ENCODE peak calls at places on chromosomes 5 and 9, in eight cellular contexts. N is prostate gland, Z is transverse colon, Q is HepG2, Y is HCT116, R is sigmoid colon, K is breast epithelium, W is GM12891. D is an unnamed sample.

GRCh38 chr9:87007711-87008360 is 60.5 kb upstream of the GAS1 start:
- DNase-seq in N (no peak), Z (no peak), Q (no peak), Y (no peak), R (no peak), K (no peak), W (no peak), D (no peak)

GRCh38 chr9:121299467-121300282 is 31.7 kb downstream of the GSN start:
- DNase-seq in N (no peak), Z (peak), Q (no peak), Y (no peak), R (peak), K (peak), W (peak), D (peak)

GRCh38 chr5:91079037-91079436 is 304.1 kb downstream of the ARRDC3 start:
- DNase-seq in N (peak), Z (no peak), Q (no peak), Y (no peak), R (no peak), K (no peak), W (no peak), D (no peak)

GRCh38 chr9:76374702-76375543 is 19.3 kb downstream of the RFK start:
- DNase-seq in N (no peak), Z (peak), Q (peak), Y (no peak), R (peak), K (no peak), W (no peak), D (no peak)

GRCh38 chr5:69414885-69415583 is at the start of gene MARVELD2:
- DNase-seq in N (peak), Z (peak), Q (peak), Y (peak), R (no peak), K (peak), W (peak), D (peak)

GRCh38 chr9:109913461-109913810 is 133.4 kb downstream of the PALM2AKAP2 start:
- DNase-seq in N (no peak), Z (no peak), Q (no peak), Y (no peak), R (no peak), K (no peak), W (no peak), D (no peak)

GRCh38 chr5:139862313-139862712 is 66.7 kb downstream of the PSD2 start:
- DNase-seq in N (no peak), Z (no peak), Q (no peak), Y (no peak), R (no peak), K (no peak), W (no peak), D (no peak)

GRCh38 chr5:39517800-39518199 is 93.0 kb upstream of the DAB2 start:
- DNase-seq in N (no peak), Z (no peak), Q (no peak), Y (no peak), R (no peak), K (no peak), W (no peak), D (no peak)

GRCh38 chr5:88829053-88829452 is 53.9 kb downstream of the MEF2C start:
- DNase-seq in N (no peak), Z (no peak), Q (no peak), Y (no peak), R (no peak), K (no peak), W (no peak), D (no peak)

GRCh38 chr5:100777680-100778281 is 125.3 kb downstream of the ST8SIA4 start:
- DNase-seq in N (no peak), Z (peak), Q (no peak), Y (peak), R (no peak), K (no peak), W (no peak), D (no peak)

GRCh38 chr5:14143843-14144585 is 872 bp downstream of the TRIO start:
- DNase-seq in N (no peak), Z (peak), Q (no peak), Y (no peak), R (peak), K (no peak), W (peak), D (peak)

GRCh38 chr9:134174526-134175290 is 10.3 kb upstream of the RNU6ATAC start:
- DNase-seq in N (no peak), Z (no peak), Q (no peak), Y (no peak), R (no peak), K (no peak), W (no peak), D (no peak)

GRCh38 chr5:121299153-121299552 is 552.5 kb upstream of the FTMT start:
- DNase-seq in N (no peak), Z (no peak), Q (no peak), Y (no peak), R (no peak), K (no peak), W (no peak), D (no peak)
- TF ChIP-seq POLR2AphosphoS5 in N (no peak), Z (no peak), Q (no peak), Y (no peak), R (no peak), K (no peak), W (no peak), D (no peak)

DNA sequence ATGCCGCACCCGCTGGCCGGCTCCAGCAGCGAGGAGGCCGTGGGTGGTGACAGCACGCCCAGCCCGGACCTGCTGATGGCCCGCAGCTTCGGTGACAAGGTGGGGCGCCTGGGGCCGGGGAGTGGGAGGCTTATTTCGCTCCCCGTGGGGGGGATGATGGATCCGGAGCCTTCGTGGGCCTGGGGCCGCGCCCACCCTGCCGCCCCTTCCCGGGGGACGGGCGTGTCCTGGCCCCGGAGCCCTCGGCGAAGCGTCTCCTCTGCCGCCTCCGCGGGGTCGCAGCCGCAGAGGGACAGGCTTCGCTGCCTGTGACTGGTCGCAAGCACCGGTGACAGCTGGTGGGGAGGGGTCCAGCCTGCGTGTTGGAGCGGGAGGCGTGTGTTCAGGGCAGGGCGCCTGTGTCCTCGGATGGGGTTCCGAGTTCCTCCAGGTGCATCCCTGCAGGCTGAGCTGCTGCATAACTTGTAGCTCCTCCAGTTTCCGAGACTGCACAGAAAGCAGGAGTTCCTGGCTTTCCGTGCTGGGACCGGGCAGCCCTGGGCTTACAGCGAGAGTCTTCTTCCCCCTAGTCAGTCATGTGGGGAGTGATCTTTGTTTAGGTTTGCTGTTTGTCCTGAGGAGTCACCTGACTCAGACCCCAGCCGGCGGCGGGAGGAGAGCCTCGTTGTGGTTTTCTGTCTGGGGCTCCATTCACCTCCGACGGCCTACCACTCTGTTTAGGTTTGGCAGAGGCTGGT is 667 bp downstream of the SNX30 start:
- DNase-seq in N (peak), Z (peak), Q (peak), Y (no peak), R (peak), K (peak), W (peak), D (no peak)
- TF ChIP-seq POLR2A in N (peak), Z (peak), Q (peak), Y (no peak), R (no peak), K (no peak), W (no peak), D (no peak)

GRCh38 chr9:34572092-34572491 is 17.4 kb downstream of the CNTFR start:
- DNase-seq in N (no peak), Z (peak), Q (no peak), Y (no peak), R (no peak), K (no peak), W (no peak), D (no peak)

GRCh38 chr9:34573599-34574325 is 15.8 kb downstream of the CNTFR start:
- DNase-seq in N (no peak), Z (no peak), Q (no peak), Y (no peak), R (no peak), K (no peak), W (no peak), D (no peak)

GRCh38 chr9:34574632-34575031 is 14.9 kb downstream of the CNTFR start:
- DNase-seq in N (no peak), Z (no peak), Q (no peak), Y (no peak), R (no peak), K (no peak), W (no peak), D (no peak)

GRCh38 chr9:34571180-34571800 is 18.2 kb downstream of the CNTFR start:
- DNase-seq in N (no peak), Z (no peak), Q (no peak), Y (no peak), R (no peak), K (no peak), W (no peak), D (no peak)

DNA sequence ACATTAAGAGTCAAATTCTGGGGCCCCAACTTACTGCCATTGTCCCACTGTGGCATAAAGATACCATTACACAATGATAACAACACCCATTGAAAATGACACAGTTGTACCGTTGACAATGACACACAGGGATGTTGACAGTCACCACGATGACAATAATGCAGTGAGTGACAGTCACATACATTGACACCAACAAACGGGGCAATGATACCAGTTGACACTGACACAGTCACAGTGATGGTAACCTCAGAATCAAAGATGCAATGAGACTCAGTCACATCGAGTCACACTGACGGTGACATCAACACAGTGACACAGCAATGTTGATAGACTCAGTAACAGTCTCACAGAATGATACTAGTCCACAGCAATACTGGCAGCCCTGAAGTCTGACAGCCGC is 16.9 kb downstream of the CNTFR start:
- DNase-seq in N (no peak), Z (no peak), Q (no peak), Y (no peak), R (no peak), K (no peak), W (no peak), D (no peak)
- TF ChIP-seq POLR2AphosphoS5 in N (no peak), Z (no peak), Q (no peak), Y (no peak), R (no peak), K (no peak), W (no peak), D (no peak)

GRCh38 chr5:116559239-116559638 is 15.4 kb downstream of the SEMA6A start:
- DNase-seq in N (no peak), Z (no peak), Q (no peak), Y (no peak), R (no peak), K (no peak), W (no peak), D (no peak)
- TF ChIP-seq POLR2A in N (no peak), Z (no peak), Q (no peak), Y (no peak), R (no peak), K (no peak), W (no peak), D (no peak)

DNA sequence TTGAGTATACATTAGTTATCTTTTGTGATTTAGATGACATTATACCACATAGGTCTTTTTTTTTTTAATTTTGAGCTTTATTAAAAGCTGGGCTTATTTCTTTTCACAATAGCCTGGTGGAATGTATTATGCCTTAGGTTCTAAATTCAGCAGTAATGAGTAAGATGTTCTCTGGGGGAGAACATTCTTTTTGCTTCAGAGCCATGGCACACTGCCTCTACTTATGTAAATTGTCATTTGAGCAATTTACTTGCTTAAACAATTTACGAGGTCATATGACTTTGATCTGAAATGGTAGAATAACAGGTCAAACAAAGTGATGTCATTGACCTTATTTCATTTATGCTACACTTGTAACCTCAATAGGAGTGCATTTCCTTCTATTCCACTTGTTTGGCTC is 154.2 kb downstream of the FOCAD start:
- DNase-seq in N (no peak), Z (no peak), Q (peak), Y (no peak), R (no peak), K (no peak), W (no peak), D (no peak)
- TF ChIP-seq POLR2AphosphoS5 in N (no peak), Z (no peak), Q (no peak), Y (no peak), R (no peak), K (no peak), W (no peak), D (no peak)

GRCh38 chr5:55159763-55160492 is at the start of gene GPX8:
- DNase-seq in N (peak), Z (no peak), Q (peak), Y (peak), R (no peak), K (no peak), W (no peak), D (no peak)
- TF ChIP-seq POLR2A in N (no peak), Z (no peak), Q (no peak), Y (peak), R (no peak), K (no peak), W (no peak), D (no peak)

GRCh38 chr9:90447773-90448172 is 194.9 kb downstream of the DIRAS2 start:
- DNase-seq in N (no peak), Z (no peak), Q (no peak), Y (no peak), R (no peak), K (no peak), W (no peak), D (no peak)

GRCh38 chr9:90455316-90455715 is 187.3 kb downstream of the DIRAS2 start:
- DNase-seq in N (no peak), Z (no peak), Q (no peak), Y (no peak), R (no peak), K (no peak), W (no peak), D (no peak)

GRCh38 chr9:90457386-90458080 is 185.1 kb downstream of the DIRAS2 start:
- DNase-seq in N (no peak), Z (no peak), Q (no peak), Y (no peak), R (no peak), K (no peak), W (no peak), D (no peak)

GRCh38 chr9:90449213-90449925 is 193.3 kb downstream of the DIRAS2 start:
- DNase-seq in N (no peak), Z (no peak), Q (no peak), Y (no peak), R (no peak), K (no peak), W (no peak), D (no peak)

GRCh38 chr9:90451804-90452203 is 190.8 kb downstream of the DIRAS2 start:
- DNase-seq in N (no peak), Z (no peak), Q (no peak), Y (no peak), R (no peak), K (no peak), W (no peak), D (no peak)
- TF ChIP-seq POLR2AphosphoS5 in N (no peak), Z (no peak), Q (no peak), Y (no peak), R (no peak), K (no peak), W (no peak), D (no peak)

GRCh38 chr9:4666042-4666699 is at the start of gene SPATA6L:
- DNase-seq in N (peak), Z (peak), Q (peak), Y (no peak), R (peak), K (peak), W (no peak), D (peak)
- TF ChIP-seq POLR2A in N (peak), Z (peak), Q (peak), Y (no peak), R (no peak), K (peak), W (peak), D (no peak)

DNA sequence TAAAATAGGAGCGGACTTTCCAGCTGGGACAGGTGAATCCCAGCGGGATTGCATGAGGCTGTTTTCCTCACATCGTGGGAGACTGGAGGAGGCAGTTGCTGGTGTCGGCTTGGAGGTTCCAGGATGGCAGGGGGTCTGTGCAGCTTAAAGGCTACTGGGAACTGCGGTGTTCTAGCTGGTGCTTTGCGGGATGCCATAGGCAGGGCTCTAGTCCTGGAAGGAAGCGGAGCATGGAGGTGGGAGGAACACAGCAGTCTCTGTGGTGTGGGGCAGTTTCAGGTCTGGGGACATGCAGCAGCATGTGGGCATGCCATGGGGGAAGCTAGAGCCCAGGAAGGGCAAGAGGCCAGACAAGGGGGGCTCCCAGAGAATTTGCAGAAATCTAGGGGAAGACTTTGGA is 141.5 kb downstream of the NSG2 start:
- DNase-seq in N (no peak), Z (no peak), Q (no peak), Y (no peak), R (no peak), K (no peak), W (no peak), D (no peak)
- TF ChIP-seq POLR2AphosphoS5 in N (no peak), Z (no peak), Q (no peak), Y (no peak), R (no peak), K (no peak), W (no peak), D (no peak)

GRCh38 chr5:81751836-81752643 is 1.1 kb upstream of the SSBP2 start:
- DNase-seq in N (peak), Z (no peak), Q (no peak), Y (no peak), R (peak), K (peak), W (no peak), D (no peak)

GRCh38 chr5:81752644-81752963 is 1.7 kb upstream of the SSBP2 start:
- DNase-seq in N (no peak), Z (no peak), Q (no peak), Y (no peak), R (no peak), K (no peak), W (no peak), D (no peak)

GRCh38 chr5:81749562-81750307 is 1.2 kb downstream of the SSBP2 start:
- DNase-seq in N (peak), Z (peak), Q (no peak), Y (no peak), R (peak), K (peak), W (peak), D (peak)

GRCh38 chr5:81750308-81751008 is 439 bp downstream of the SSBP2 start:
- DNase-seq in N (no peak), Z (peak), Q (no peak), Y (no peak), R (no peak), K (peak), W (peak), D (no peak)

GRCh38 chr5:81751009-81751835 is at the start of gene SSBP2:
- DNase-seq in N (peak), Z (peak), Q (peak), Y (peak), R (peak), K (peak), W (peak), D (peak)
- TF ChIP-seq POLR2A in N (peak), Z (peak), Q (no peak), Y (peak), R (peak), K (peak), W (no peak), D (peak)

D was measured in spleen.